ENCODE peak calls at places on chromosomes 2 and 18, in nine cellular contexts. O, N, Q, V, Y, I, M, H and Z are unnamed samples.

GRCh38 chr2:231172020-231172419 is 26.4 kb upstream of the ARMC9 start:
- DNase-seq in Q (no peak), M (no peak), O (no peak), Y (no peak), N (no peak), I (no peak), V (no peak), H (no peak), Z (no peak)

GRCh38 chr2:50444286-50444685 is 587.6 kb downstream of the NRXN1 start:
- DNase-seq in N (no peak), V (no peak), I (no peak), O (no peak), M (no peak), H (no peak), Y (no peak), Q (no peak), Z (no peak)

GRCh38 chr2:84970266-84970955 is 550 bp upstream of the KCMF1 start:
- DNase-seq in O (peak), Y (peak), H (peak), Q (peak), M (no peak), V (no peak), I (no peak), N (peak), Z (peak)

GRCh38 chr2:46232860-46233259 is 64.3 kb upstream of the EPAS1 start:
- DNase-seq in M (no peak), Y (no peak), I (no peak), H (no peak), V (no peak), O (no peak), Q (no peak), N (no peak), Z (no peak)

GRCh38 chr18:37144921-37145320 is 316.0 kb downstream of the KIAA1328 start:
- DNase-seq in I (no peak), M (no peak), Y (no peak), Q (no peak), V (no peak), H (no peak), N (no peak), O (no peak), Z (no peak)

GRCh38 chr2:188256420-188256819 is 35.3 kb upstream of the GULP1 start:
- DNase-seq in H (no peak), N (no peak), O (no peak), Y (no peak), V (no peak), M (no peak), I (no peak), Q (no peak), Z (no peak)

GRCh38 chr18:46035701-46036680 is 36.1 kb downstream of the PSTPIP2 start:
- DNase-seq in Y (no peak), M (no peak), I (no peak), H (no peak), Q (no peak), O (no peak), V (no peak), N (peak), Z (no peak)

GRCh38 chr18:4068552-4069158 is 386.5 kb downstream of the DLGAP1 start:
- DNase-seq in I (peak), N (peak), M (peak), Q (no peak), O (peak), Y (no peak), H (peak), V (peak), Z (no peak)

GRCh38 chr2:227817940-227818568 is 4.4 kb downstream of the CCL20 start:
- DNase-seq in Y (peak), V (peak), N (peak), Q (no peak), H (peak), I (peak), O (no peak), M (peak), Z (peak)

GRCh38 chr2:234514873-234515638 is 18.2 kb upstream of the ARL4C start:
- DNase-seq in H (no peak), M (no peak), I (no peak), V (no peak), O (no peak), N (no peak), Y (no peak), Q (no peak), Z (no peak)

GRCh38 chr2:10876963-10877362 is 34.8 kb upstream of the KCNF1 start:
- DNase-seq in Q (no peak), M (no peak), H (no peak), O (no peak), Y (no peak), N (no peak), I (no peak), V (no peak), Z (no peak)

GRCh38 chr2:99698896-99699295 is 209.1 kb upstream of the REV1 start:
- DNase-seq in Q (no peak), V (no peak), Y (no peak), O (no peak), N (peak), I (no peak), M (no peak), H (no peak), Z (no peak)

GRCh38 chr2:33583194-33583938 is 15.7 kb downstream of the FAM98A start:
- DNase-seq in O (peak), H (peak), Q (no peak), Y (no peak), N (peak), V (peak), I (peak), M (no peak), Z (no peak)

GRCh38 chr18:52288403-52289004 is 51.5 kb upstream of the DCC start:
- DNase-seq in Y (no peak), H (no peak), N (no peak), O (peak), M (no peak), Q (peak), V (peak), I (peak), Z (no peak)

GRCh38 chr2:160315337-160315736 is 115.3 kb upstream of the ITGB6 start:
- DNase-seq in O (no peak), V (no peak), H (peak), Y (no peak), I (no peak), M (no peak), Q (no peak), N (peak), Z (no peak)

GRCh38 chr2:23606968-23607367 is 222.0 kb downstream of the KLHL29 start:
- DNase-seq in M (no peak), I (no peak), Q (no peak), V (peak), N (peak), Y (no peak), H (no peak), O (no peak), Z (no peak)

GRCh38 chr18:37476182-37476581 is 89.4 kb downstream of the CELF4 start:
- DNase-seq in I (no peak), O (peak), Q (peak), V (peak), M (peak), N (peak), Y (no peak), H (peak), Z (no peak)

GRCh38 chr2:159285929-159286708 is at the start of gene WDSUB1:
- DNase-seq in M (no peak), N (peak), I (no peak), O (peak), Y (peak), H (peak), V (peak), Q (no peak), Z (peak)

GRCh38 chr2:216780843-216781242 is 79.0 kb downstream of the TNP1 start:
- DNase-seq in I (no peak), M (no peak), Y (no peak), V (no peak), H (no peak), N (no peak), Q (no peak), O (no peak), Z (no peak)

GRCh38 chr2:47015730-47016129 is 100.1 kb upstream of the MCFD2 start:
- DNase-seq in N (no peak), I (no peak), M (no peak), O (no peak), H (no peak), Y (no peak), V (no peak), Q (no peak), Z (no peak)

GRCh38 chr2:239290618-239291504 is 110.0 kb downstream of the HDAC4 start:
- DNase-seq in H (no peak), Y (no peak), Q (peak), M (no peak), V (no peak), O (no peak), I (no peak), N (no peak), Z (peak)

GRCh38 chr2:13884271-13884976 is 748.1 kb upstream of the LRATD1 start:
- DNase-seq in N (no peak), M (no peak), V (no peak), Y (no peak), I (no peak), H (no peak), Q (no peak), O (no peak), Z (no peak)

GRCh38 chr2:209323738-209324137 is 100.1 kb upstream of the MAP2 start:
- DNase-seq in V (no peak), N (no peak), H (no peak), I (no peak), M (no peak), O (no peak), Y (no peak), Q (no peak), Z (no peak)

GRCh38 chr2:233424028-233424951 is 70.0 kb downstream of the DGKD start:
- DNase-seq in H (peak), V (no peak), N (no peak), Y (no peak), M (no peak), O (no peak), I (no peak), Q (no peak), Z (no peak)

GRCh38 chr2:46187112-46187618 is 110.0 kb upstream of the EPAS1 start:
- DNase-seq in I (no peak), N (peak), H (peak), M (no peak), O (peak), Q (peak), Y (peak), V (no peak), Z (no peak)

GRCh38 chr2:64259301-64259700 is 115.1 kb upstream of the PELI1 start:
- DNase-seq in Q (no peak), H (peak), Y (no peak), V (no peak), O (no peak), M (no peak), N (peak), I (no peak), Z (no peak)

GRCh38 chr2:183592271-183592670 is 468.0 kb downstream of the NUP35 start:
- DNase-seq in I (no peak), M (no peak), V (no peak), O (no peak), N (no peak), Y (no peak), H (no peak), Q (no peak), Z (no peak)

GRCh38 chr2:152025678-152026287 is 73.1 kb downstream of the CACNB4 start:
- DNase-seq in O (peak), I (peak), N (peak), H (peak), M (peak), Q (peak), V (peak), Y (peak), Z (peak)

GRCh38 chr2:99431587-99432275 is 58.1 kb downstream of the REV1 start:
- DNase-seq in N (no peak), Y (no peak), Q (no peak), I (no peak), V (no peak), H (peak), O (no peak), M (no peak), Z (no peak)

GRCh38 chr18:34707670-34708069 is 2.4 kb upstream of the DTNA start:
- DNase-seq in O (no peak), V (peak), I (peak), M (peak), Y (no peak), N (peak), H (peak), Q (no peak), Z (no peak)

GRCh38 chr2:7043689-7044088 is 126.5 kb downstream of the RNF144A start:
- DNase-seq in M (no peak), I (no peak), Y (no peak), N (no peak), H (no peak), V (no peak), Q (no peak), O (no peak), Z (no peak)

GRCh38 chr2:158600155-158600802 is 143.5 kb downstream of the PKP4 start:
- DNase-seq in H (peak), N (peak), Y (no peak), I (peak), V (peak), Q (no peak), O (no peak), M (no peak), Z (peak)